ENCODE peak calls at places on chromosomes 12 and 14, in five cellular contexts. W is lower lobe of right lung, E is psoas muscle, O is fibroblast of mammary gland, C is GM23338. Q is an unnamed sample.

GRCh38 chr14:99125113-99125512 is 146.9 kb downstream of the BCL11B start:
- DNase-seq in W (no peak), E (no peak), O (no peak), C (no peak), Q (no peak)

GRCh38 chr14:90281766-90282165 is 25.4 kb downstream of the PSMC1 start:
- DNase-seq in W (no peak), E (no peak), O (peak; percentile 40), C (no peak), Q (no peak)

GRCh38 chr12:90922068-90922743 is 32.8 kb downstream of the CCER1 start:
- DNase-seq in W (no peak), E (no peak), O (peak; percentile 68), C (no peak), Q (no peak)

GRCh38 chr12:66321433-66321832 is 19.1 kb downstream of the HELB start:
- DNase-seq in W (no peak), E (no peak), O (peak; percentile 28), C (no peak), Q (no peak)

GRCh38 chr12:25904442-25904841 is 54.0 kb upstream of the RASSF8 start:
- DNase-seq in W (no peak), E (no peak), O (peak; percentile 45), C (no peak), Q (no peak)

GRCh38 chr12:25328082-25328712 is 77.5 kb upstream of the KRAS start:
- DNase-seq in W (no peak), E (no peak), O (peak; percentile 75), C (no peak), Q (peak; percentile 74)

GRCh38 chr12:90065301-90065801 is 356.7 kb upstream of the ATP2B1 start:
- DNase-seq in W (no peak), E (no peak), O (peak; percentile 31), C (peak; percentile 5), Q (no peak)

GRCh38 chr14:24880689-24881088 is 169.3 kb downstream of the STXBP6 start:
- DNase-seq in W (no peak), E (no peak), O (peak; percentile 36), C (no peak), Q (no peak)

GRCh38 chr12:62983594-62983993 is 48.6 kb upstream of the PPM1H start:
- DNase-seq in W (no peak), E (no peak), O (no peak), C (peak; percentile 63), Q (no peak)

GRCh38 chr12:701896-702539 is 38.8 kb upstream of the NINJ2 start:
- DNase-seq in W (no peak), E (no peak), O (no peak), C (no peak), Q (no peak)

GRCh38 chr12:108633534-108634224 is at the start of gene SELPLG:
- DNase-seq in W (peak; percentile 95), E (peak; percentile 78), O (no peak), C (no peak), Q (no peak)

GRCh38 chr14:94903338-94903737 is 133.4 kb upstream of the GSC start:
- DNase-seq in W (no peak), E (no peak), O (no peak), C (no peak), Q (no peak)

GRCh38 chr12:114393569-114393968 is 12.4 kb downstream of the TBX5 start:
- DNase-seq in W (no peak), E (no peak), O (no peak), C (peak; percentile 32), Q (no peak)

GRCh38 chr14:36757730-36758286 is 96.1 kb downstream of the PAX9 start:
- DNase-seq in W (no peak), E (no peak), O (no peak), C (no peak), Q (no peak)

GRCh38 chr14:71013551-71014192 is 106.4 kb downstream of the PCNX1 start:
- DNase-seq in W (no peak), E (no peak), O (no peak), C (no peak), Q (no peak)

GRCh38 chr14:71006200-71006563 is 98.9 kb downstream of the PCNX1 start:
- DNase-seq in W (no peak), E (no peak), O (no peak), C (no peak), Q (no peak)

GRCh38 chr14:71012888-71013287 is 105.6 kb downstream of the PCNX1 start:
- DNase-seq in W (no peak), E (no peak), O (no peak), C (no peak), Q (no peak)

DNA sequence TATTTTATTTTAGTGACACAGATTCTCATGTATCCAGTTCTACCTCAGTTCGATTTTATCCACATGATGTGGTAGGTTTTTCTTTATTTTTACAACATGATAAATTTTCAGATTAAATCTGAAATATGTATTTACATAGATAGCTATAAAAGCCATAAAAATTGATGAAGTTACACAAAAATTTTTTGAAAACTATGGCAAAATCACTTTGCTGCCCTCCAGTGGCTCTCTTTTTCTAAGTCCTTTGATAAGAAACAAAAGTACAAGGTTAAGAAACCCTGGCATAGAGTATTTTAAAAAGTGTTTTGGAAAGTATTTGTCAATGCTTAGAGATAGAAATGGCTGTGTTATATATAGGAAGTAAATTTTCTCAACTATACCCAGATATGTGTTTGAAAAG is 104.2 kb downstream of the PCNX1 start:
- DNase-seq in W (no peak), E (no peak), O (no peak), C (no peak), Q (no peak)
- TF ChIP-seq CTCF in W (no peak), E (no peak), O (peak; percentile 17), C (peak; percentile 39), Q (peak; percentile 45)

DNA sequence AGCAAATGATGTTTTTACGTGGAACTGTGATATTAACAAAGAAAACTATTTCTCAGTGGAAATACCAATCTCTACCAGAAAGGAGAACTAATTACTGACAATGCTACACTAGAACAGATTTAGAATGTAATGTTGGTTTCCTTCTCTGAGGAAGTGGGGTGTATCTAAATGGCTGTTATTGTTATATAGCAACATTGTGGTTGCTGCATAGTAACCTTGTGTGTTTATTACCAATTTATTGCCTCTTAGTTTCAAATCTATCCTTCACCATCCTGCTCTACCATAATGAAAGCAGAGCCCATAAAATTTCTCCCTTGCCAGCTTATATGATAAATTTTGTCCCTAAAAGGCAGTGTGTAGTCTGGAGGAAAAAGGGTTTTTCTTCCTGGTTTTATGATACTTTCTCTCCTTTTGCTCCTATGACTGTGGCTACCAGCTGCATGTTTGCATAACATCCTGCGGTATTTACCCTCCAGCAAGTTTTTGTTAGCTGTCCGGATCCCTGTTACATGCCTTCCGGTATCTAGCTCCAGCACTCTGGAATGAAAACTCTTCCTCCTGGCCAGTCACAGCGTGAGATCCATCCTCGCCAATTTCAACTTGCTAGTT is 5.7 kb upstream of the KLRK1 start:
- DNase-seq in W (no peak), E (no peak), O (peak; percentile 66), C (peak; percentile 13), Q (peak; percentile 6)
- H3K4me3 ChIP-seq in W (no peak overlapping the region), E (peak overlapping the region; percentile 12), O (no peak overlapping the region), C (no peak overlapping the region), Q (no peak overlapping the region)

DNA sequence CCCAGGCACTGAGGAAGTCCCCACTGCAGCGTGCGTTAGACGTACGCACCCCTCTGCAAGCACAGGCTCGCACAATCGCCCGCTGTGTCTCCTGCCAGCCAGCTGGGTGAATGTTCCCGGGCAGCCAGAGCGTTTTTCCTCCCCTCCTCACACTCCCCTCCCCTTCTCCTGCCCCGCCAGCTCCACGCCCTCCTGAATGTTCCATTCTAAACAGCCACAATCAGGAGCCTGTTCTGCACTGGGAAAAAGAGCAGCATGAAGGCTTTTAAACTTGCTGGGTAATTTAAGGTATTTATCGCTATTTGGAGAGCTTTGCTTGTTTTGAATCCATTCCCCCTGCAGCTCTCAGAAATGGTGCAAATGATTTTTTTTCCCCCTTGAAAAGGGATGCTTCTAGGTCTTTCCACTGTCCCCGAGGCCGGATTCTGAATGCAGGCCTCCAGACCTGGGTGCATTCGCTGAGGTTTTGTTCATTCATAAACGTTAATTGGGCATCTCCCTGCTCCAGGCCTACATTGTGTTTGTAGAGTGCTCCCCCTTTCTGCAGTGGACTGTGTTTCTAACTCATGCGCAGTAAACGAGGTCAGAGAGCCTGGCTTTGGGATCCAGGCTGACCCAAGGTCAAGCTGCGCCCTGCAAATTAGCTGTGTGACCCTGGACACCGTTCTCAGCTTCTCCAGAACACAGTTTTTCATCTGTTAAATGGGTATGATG is 212.5 kb downstream of the CHST11 start:
- DNase-seq in W (peak; percentile 73), E (no peak), O (no peak), C (peak; percentile 40), Q (no peak)
- TF ChIP-seq CTCF in W (no peak), E (peak; percentile 5), O (peak; percentile 29), C (peak; percentile 40), Q (peak; percentile 42)

GRCh38 chr14:75127903-75128595 is 1.2 kb upstream of the NEK9 start:
- DNase-seq in W (no peak), E (no peak), O (no peak), C (no peak), Q (no peak)
- H3K4me3 ChIP-seq in W (peak overlapping the region; percentile 94), E (peak overlapping the region; percentile 83), O (peak overlapping the region; percentile 79), C (peak overlapping the region; percentile 81), Q (peak overlapping the region; percentile 74)

GRCh38 chr12:118446247-118446646 is 69.9 kb downstream of the SUDS3 start:
- DNase-seq in W (no peak), E (no peak), O (no peak), C (no peak), Q (no peak)
- TF ChIP-seq CTCF in W (no peak), E (no peak), O (no peak), C (peak; percentile 29), Q (peak; percentile 24)

GRCh38 chr12:77062396-77062795 is 3.0 kb downstream of the E2F7 start:
- DNase-seq in W (no peak), E (no peak), O (no peak), C (no peak), Q (no peak)

GRCh38 chr12:77065361-77066204 is at the start of gene E2F7:
- DNase-seq in W (peak; percentile 88), E (peak; percentile 89), O (peak; percentile 84), C (peak; percentile 98), Q (no peak)

GRCh38 chr12:77060883-77061240 is 4.5 kb downstream of the E2F7 start:
- DNase-seq in W (no peak), E (no peak), O (no peak), C (no peak), Q (no peak)

GRCh38 chr12:77064891-77065360 is 443 bp downstream of the E2F7 start:
- DNase-seq in W (no peak), E (no peak), O (no peak), C (peak; percentile 60), Q (no peak)

GRCh38 chr12:77062846-77063461 is 2.4 kb downstream of the E2F7 start:
- DNase-seq in W (no peak), E (no peak), O (no peak), C (no peak), Q (no peak)
- H3K4me3 ChIP-seq in W (peak overlapping the region; percentile 24), E (peak overlapping the region; percentile 6), O (no peak overlapping the region), C (no peak overlapping the region), Q (no peak overlapping the region)

DNA sequence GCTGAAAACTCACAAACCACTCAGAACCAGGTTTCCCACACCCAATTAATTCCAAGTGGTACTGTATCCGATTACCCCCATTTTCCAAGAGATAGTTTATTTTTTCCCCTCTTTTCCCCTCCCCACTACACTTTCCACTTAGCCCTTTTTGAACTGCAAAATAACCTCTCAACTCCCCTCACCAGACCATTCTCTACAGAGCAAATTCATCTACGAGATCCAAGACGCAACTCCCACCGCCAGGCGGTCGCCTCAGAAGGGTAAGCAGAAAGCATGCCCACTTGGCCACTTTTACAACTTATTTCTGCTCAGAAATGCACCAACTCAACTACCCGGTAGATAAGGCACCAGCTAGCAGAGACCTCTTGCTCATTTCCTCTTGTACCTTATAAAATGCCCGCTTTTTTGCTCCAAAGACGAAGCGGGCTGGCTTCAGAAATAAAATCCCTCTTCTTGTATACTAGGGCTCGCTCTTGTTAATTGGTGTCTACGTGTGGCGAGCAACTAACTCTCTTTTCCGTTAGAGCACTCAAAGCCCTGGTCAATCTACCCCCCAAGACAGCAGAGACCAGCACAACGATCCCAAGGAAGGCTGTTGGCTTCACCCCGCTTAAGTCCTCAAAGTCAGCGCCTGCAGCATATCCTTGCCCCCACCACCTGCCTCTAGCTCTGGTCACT is 910 bp upstream of the SRP54 start:
- DNase-seq in W (no peak), E (no peak), O (no peak), C (peak; percentile 43), Q (peak; percentile 38)
- TF ChIP-seq CTCF in W (peak; percentile 22), E (peak; percentile 15), O (peak; percentile 40), C (peak; percentile 55), Q (peak; percentile 46)

Q was measured in epithelial cell of proximal tubule.